ENCODE peak calls at places on chromosome 4, in seven cellular contexts. U is psoas muscle; G is type B pancreatic cell; O is colonic mucosa; A is uterus; J is sigmoid colon; F is CD8-positive, alpha-beta T cell. K is an unnamed sample.
A peak's percentile ranks its signal among the peaks of the same experiment; 100 is the strongest.

GRCh38 chr4:123055943-123056342 is 133.5 kb upstream of the NUDT6 start:
- DNase-seq in U (no peak), J (no peak), O (no peak), F (no peak), G (no peak), A (no peak), K (no peak)

GRCh38 chr4:2753444-2753843 is 2.7 kb downstream of the TNIP2 start:
- DNase-seq in F (no peak), J (no peak), O (no peak), U (peak; percentile 48), G (no peak), A (no peak), K (no peak)

GRCh38 chr4:2436301-2436700 is 17.5 kb downstream of the CFAP99 start:
- DNase-seq in A (no peak), U (no peak), J (no peak), F (no peak), O (no peak), G (no peak), K (no peak)

GRCh38 chr4:84503495-84504437 is 4.7 kb upstream of the NKX6-1 start:
- DNase-seq in G (no peak), O (no peak), F (no peak), A (no peak), U (no peak), J (no peak), K (no peak)

GRCh38 chr4:78939667-78940008 is 400 bp upstream of the PAQR3 start:
- DNase-seq in J (no peak), F (no peak), O (no peak), G (no peak), A (no peak), U (no peak), K (no peak)

GRCh38 chr4:139453041-139453370 is 915 bp upstream of the RAB33B start:
- DNase-seq in J (no peak), U (no peak), O (peak; percentile 69), F (no peak), G (no peak), A (no peak), K (no peak)

GRCh38 chr4:172892300-172892699 is 276.3 kb upstream of the GALNT7 start:
- DNase-seq in O (peak; percentile 27), A (no peak), J (no peak), U (no peak), G (no peak), F (no peak), K (no peak)

GRCh38 chr4:76977731-76978350 is 28.3 kb downstream of the SEPTIN11 start:
- DNase-seq in A (no peak), O (no peak), U (no peak), F (no peak), G (no peak), J (no peak), K (no peak)

GRCh38 chr4:162510937-162511336 is 347.1 kb upstream of the FSTL5 start:
- DNase-seq in J (no peak), A (no peak), O (no peak), G (no peak), F (no peak), U (no peak), K (no peak)

GRCh38 chr4:38923746-38924145 is 56.1 kb downstream of the FAM114A1 start:
- DNase-seq in O (no peak), U (no peak), F (no peak), J (no peak), A (no peak), G (no peak), K (no peak)

DNA sequence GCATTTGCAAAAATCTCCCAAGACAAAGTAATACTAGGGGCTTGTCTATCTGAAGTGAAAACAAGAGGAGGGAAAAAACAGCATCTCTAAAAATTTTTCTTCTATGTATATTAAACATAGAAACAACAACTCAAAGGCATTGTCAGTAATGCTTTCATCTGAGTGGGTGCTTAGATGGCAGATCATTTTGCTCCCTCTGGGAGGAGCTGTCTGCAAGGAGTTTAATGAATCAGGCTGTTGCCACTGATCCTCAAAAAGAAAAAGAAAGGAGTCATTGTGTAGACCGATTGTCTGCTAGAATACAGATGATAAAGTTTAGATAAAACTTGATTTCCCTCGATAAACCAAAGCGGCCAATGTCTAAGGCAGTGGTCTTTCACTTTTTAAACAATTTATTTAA is 49.7 kb upstream of the KLHL8 start:
- DNase-seq in O (no peak), U (no peak), G (no peak), F (no peak), J (no peak), A (no peak), K (no peak)
- TF ChIP-seq CTCF in O (peak; percentile 30), U (peak; percentile 34), G (peak; percentile 71), F (no peak), J (peak; percentile 37), A (peak; percentile 50), K (no peak)

GRCh38 chr4:189912170-189912569 is 28.5 kb upstream of the FRG1 start:
- DNase-seq in G (no peak), U (no peak), A (no peak), O (no peak), F (no peak), J (no peak), K (no peak)
- TF ChIP-seq CTCF in G (peak; percentile 62), U (no peak), A (no peak), O (peak; percentile 30), F (peak; percentile 22), J (no peak), K (no peak)

GRCh38 chr4:4327652-4328121 is 37.6 kb downstream of the ZBTB49 start:
- DNase-seq in J (peak; percentile 66), A (no peak), G (no peak), F (no peak), O (no peak), U (no peak), K (no peak)
- TF ChIP-seq CTCF in J (no peak), A (no peak), G (peak; percentile 70), F (no peak), O (no peak), U (no peak), K (no peak)

DNA sequence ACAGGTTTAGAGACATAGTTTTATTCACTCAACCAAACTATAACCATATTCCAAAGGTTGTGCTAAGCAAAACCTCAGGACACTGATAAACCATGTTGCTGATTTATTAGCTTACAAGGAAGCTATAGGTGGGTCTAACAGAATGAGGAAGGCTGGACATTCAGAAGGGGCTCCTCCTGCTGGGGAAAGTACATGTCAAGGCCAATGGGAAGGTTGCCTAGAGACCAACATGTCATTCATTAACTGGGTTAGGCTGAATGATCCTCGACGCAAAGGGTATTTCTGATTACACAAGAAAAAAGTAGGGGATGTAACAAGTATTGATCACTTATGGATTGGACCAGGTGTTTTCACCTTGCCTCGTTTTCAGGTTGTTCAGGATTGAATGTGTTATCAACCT is 30.3 kb downstream of the SLC10A6 start:
- DNase-seq in A (no peak), J (no peak), F (no peak), O (no peak), U (no peak), G (no peak), K (no peak)
- TF ChIP-seq CTCF in A (no peak), J (no peak), F (no peak), O (no peak), U (no peak), G (no peak), K (no peak)

GRCh38 chr4:185540487-185541125 is 5.3 kb upstream of the PDLIM3 start:
- DNase-seq in J (no peak), O (no peak), F (no peak), A (no peak), G (no peak), U (no peak), K (no peak)
- TF ChIP-seq CTCF in J (no peak), O (no peak), F (no peak), A (no peak), G (no peak), U (no peak), K (no peak)

DNA sequence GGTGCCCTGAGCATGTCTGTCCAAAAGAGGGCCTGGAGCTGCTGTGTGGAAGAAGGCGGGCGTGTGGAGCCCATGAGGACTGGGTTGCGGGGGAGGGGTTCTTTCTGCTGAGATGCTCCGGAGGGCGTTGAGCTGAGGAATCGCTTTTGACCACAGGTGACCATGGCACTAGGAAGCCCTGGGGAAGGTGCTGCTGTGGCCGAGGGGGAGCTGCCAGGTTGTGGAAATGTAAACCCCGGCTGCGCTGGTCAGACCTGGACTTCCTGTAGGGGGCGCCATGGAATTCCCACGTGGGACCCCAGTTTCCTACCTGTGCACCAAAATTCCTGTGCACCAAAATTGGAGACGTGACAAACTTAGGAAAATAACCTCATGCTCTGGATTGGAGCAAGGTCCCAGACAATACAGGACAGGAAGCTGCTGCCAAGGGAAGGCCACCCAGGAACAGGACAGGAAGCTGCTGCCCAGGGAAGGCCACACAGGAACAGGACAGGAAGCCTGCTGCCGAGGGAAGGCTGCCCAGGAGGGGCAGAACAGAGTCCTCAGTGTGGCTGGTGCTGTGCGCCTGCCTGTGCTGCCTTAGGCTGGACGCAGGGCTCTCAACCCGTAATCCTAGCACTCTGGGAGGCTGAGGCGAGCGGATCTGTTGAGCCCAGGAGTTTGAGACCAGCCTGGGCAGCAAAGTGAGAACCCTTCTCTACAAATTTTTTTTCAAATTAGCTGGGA is 28.4 kb upstream of the UVSSA start:
- DNase-seq in G (no peak), O (no peak), J (no peak), U (peak; percentile 27), F (no peak), A (no peak), K (no peak)
- TF ChIP-seq CTCF in G (peak; percentile 49), O (peak; percentile 17), J (no peak), U (no peak), F (peak; percentile 36), A (no peak), K (no peak)

DNA sequence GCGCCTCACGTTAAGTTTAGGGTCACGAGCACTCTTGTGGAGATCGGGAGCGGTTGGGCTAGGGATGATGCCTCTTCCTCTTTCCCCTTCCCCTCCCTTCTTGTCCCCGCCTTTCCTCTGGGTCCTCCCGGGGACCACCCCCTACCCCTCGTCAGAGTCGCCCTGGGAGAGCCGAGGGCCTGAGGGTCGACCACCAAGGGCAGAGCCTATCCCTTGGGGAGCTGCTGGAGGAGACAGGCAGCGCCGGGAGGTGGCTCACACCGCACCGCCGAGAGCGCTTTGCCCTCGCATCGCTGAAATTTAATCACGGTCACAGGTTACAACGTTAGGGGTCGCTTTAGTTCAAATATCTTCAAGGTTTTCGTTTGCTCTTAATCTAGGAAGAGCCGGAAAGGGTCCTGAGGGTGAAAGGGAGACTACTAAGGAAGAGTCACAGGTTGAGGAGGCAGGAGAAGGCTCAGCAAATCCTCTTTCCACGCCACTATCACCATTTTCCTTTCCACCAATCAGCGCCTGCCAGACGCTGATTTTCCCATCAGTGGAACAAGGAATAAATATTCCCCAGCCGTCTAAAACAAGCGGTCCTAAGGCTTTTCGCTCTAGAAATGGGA is 529 bp upstream of the SNCA start:
- DNase-seq in U (no peak), O (peak; percentile 20), G (peak; percentile 74), F (no peak), J (no peak), A (peak; percentile 25), K (peak; percentile 22)
- TF ChIP-seq CTCF in U (no peak), O (no peak), G (peak; percentile 35), F (no peak), J (no peak), A (no peak), K (no peak)

GRCh38 chr4:5719329-5720055 is 8.5 kb downstream of the EVC start:
- DNase-seq in A (no peak), F (no peak), G (no peak), O (no peak), J (no peak), U (no peak), K (no peak)
- TF ChIP-seq CTCF in A (no peak), F (no peak), G (no peak), O (no peak), J (no peak), U (no peak), K (no peak)

K was measured in activated B cell treated with CpG ODN at 0.5 μM for 24 hours.